ENCODE peak calls at places on chromosomes 6 and 20, in seven cellular contexts. U is neural crest cell; F is GM06990; V is right cardiac atrium; N is CD8-positive, alpha-beta memory T cell; X is activated T-cell treated with anti-CD3 and anti-CD28 coated beads, Interleukin-2, amount 50 U/mL, for 4 hours; B is AG09319. D is an unnamed sample.

GRCh38 chr20:47568019-47568418 is 66.3 kb downstream of the NCOA3 start:
- DNase-seq in U (no peak), F (no peak), V (no peak), N (no peak), X (no peak), B (peak; percentile 62), D (no peak)

GRCh38 chr20:47032969-47033578 is 138.4 kb downstream of the EYA2 start:
- DNase-seq in U (no peak), F (no peak), V (no peak), N (no peak), X (no peak), B (no peak), D (no peak)

GRCh38 chr20:46350986-46351267 is 42.6 kb upstream of the CDH22 start:
- DNase-seq in U (no peak), F (no peak), V (no peak), N (no peak), X (no peak), B (no peak), D (no peak)

GRCh38 chr6:123598011-123598410 is 38.7 kb downstream of the TRDN start:
- DNase-seq in U (no peak), F (no peak), V (no peak), N (no peak), X (no peak), B (no peak), D (no peak)

GRCh38 chr6:65248211-65248610 is 458.8 kb downstream of the EYS start:
- DNase-seq in U (no peak), F (no peak), V (no peak), N (no peak), X (no peak), B (no peak), D (no peak)

GRCh38 chr6:658244-658643 is 1.3 kb upstream of the HUS1B start:
- DNase-seq in U (no peak), F (no peak), V (no peak), N (no peak), X (no peak), B (no peak), D (no peak)

GRCh38 chr6:3750324-3751018 is 1.0 kb downstream of the PXDC1 start:
- DNase-seq in U (no peak), F (no peak), V (peak; percentile 96), N (no peak), X (no peak), B (no peak), D (no peak)

GRCh38 chr6:156651438-156651837 is 125.7 kb upstream of the ARID1B start:
- DNase-seq in U (no peak), F (no peak), V (no peak), N (no peak), X (no peak), B (no peak), D (no peak)

GRCh38 chr6:158377866-158378265 is 65.6 kb downstream of the TULP4 start:
- DNase-seq in U (no peak), F (no peak), V (no peak), N (no peak), X (no peak), B (peak; percentile 12), D (no peak)

GRCh38 chr20:14264869-14265268 is 72.5 kb downstream of the FLRT3 start:
- DNase-seq in U (no peak), F (no peak), V (no peak), N (no peak), X (no peak), B (peak; percentile 12), D (no peak)

GRCh38 chr6:150029749-150030148 is 4.4 kb upstream of the RAET1L start:
- DNase-seq in U (no peak), F (no peak), V (no peak), N (no peak), X (no peak), B (no peak), D (no peak)

GRCh38 chr6:137223370-137224131 is 4.4 kb upstream of the IFNGR1 start:
- DNase-seq in U (no peak), F (no peak), V (no peak), N (no peak), X (no peak), B (no peak), D (no peak)

GRCh38 chr20:35000311-35000921 is 44.7 kb downstream of the MYH7B start:
- DNase-seq in U (no peak), F (no peak), V (no peak), N (no peak), X (no peak), B (no peak), D (no peak)

GRCh38 chr20:51420111-51420510 is 122.4 kb downstream of the NFATC2 start:
- DNase-seq in U (no peak), F (no peak), V (no peak), N (no peak), X (no peak), B (no peak), D (no peak)

GRCh38 chr6:148749678-148750077 is 2.8 kb downstream of the UST start:
- DNase-seq in U (no peak), F (no peak), V (no peak), N (no peak), X (no peak), B (no peak), D (no peak)

GRCh38 chr20:14879020-14879697 is 541.7 kb upstream of the FLRT3 start:
- DNase-seq in U (no peak), F (no peak), V (no peak), N (no peak), X (no peak), B (peak; percentile 20), D (no peak)

GRCh38 chr6:29845405-29846006 is 17.9 kb downstream of the HLA-G start:
- DNase-seq in U (no peak), F (no peak), V (no peak), N (no peak), X (peak; percentile 44), B (no peak), D (no peak)

GRCh38 chr6:40352527-40353170 is 234.5 kb downstream of the LRFN2 start:
- DNase-seq in U (no peak), F (no peak), V (no peak), N (no peak), X (no peak), B (no peak), D (no peak)

GRCh38 chr20:45427236-45428149 is 11.6 kb downstream of the PIGT start:
- DNase-seq in U (no peak), F (no peak), V (peak; percentile 58), N (no peak), X (no peak), B (no peak), D (no peak)

GRCh38 chr6:11242709-11243108 is 10.2 kb upstream of the NEDD9 start:
- DNase-seq in U (no peak), F (no peak), V (no peak), N (no peak), X (no peak), B (no peak), D (no peak)

GRCh38 chr6:113858067-113858604 is 991 bp downstream of the MARCKS start:
- DNase-seq in U (peak; percentile 29), F (peak; percentile 55), V (peak; percentile 78), N (no peak), X (no peak), B (no peak), D (no peak)

GRCh38 chr20:14700641-14700965 is 363.2 kb upstream of the FLRT3 start:
- DNase-seq in U (no peak), F (no peak), V (no peak), N (no peak), X (no peak), B (no peak), D (no peak)

GRCh38 chr20:58495623-58496428 is 19.4 kb downstream of the APCDD1L start:
- DNase-seq in U (no peak), F (no peak), V (no peak), N (no peak), X (no peak), B (no peak), D (no peak)

GRCh38 chr6:128282956-128283355 is 237.4 kb downstream of the PTPRK start:
- DNase-seq in U (no peak), F (no peak), V (no peak), N (no peak), X (no peak), B (no peak), D (no peak)

D was measured in central memory CD4-positive, alpha-beta T cell.